ENCODE peak calls at places on chromosome 15, in nine cellular contexts. D is NCI-H510A; R is activated CD8-positive, alpha-beta memory T cell treated with anti-CD3 and anti-CD28 coated beads for 48 hours; A is NCI-H2171 treated with DMSO at 0.1 percent for 48 hours; H is WTC11; X is GM23338; U is HEK293T; F is stimulated activated CD8-positive, alpha-beta memory T cell treated with anti-CD3 and anti-CD28 coated beads, Interleukin-7, amount 100 ng/mL, for 1 hour; E is pancreas. Y is an unnamed sample.

GRCh38 chr15:22806664-22807063 is 20.2 kb downstream of the NIPA1 start:
- DNase-seq in A (no peak), X (no peak), H (no peak), F (no peak), D (no peak), R (no peak), U (no peak), E (no peak), Y (no peak)

GRCh38 chr15:87710406-87710805 is 546.1 kb downstream of the NTRK3 start:
- DNase-seq in X (no peak), F (no peak), U (no peak), D (no peak), R (no peak), A (no peak), H (no peak), E (peak), Y (peak)

GRCh38 chr15:66498501-66499386 is 1.2 kb upstream of the SNAPC5 start:
- DNase-seq in D (no peak), E (no peak), X (peak), R (no peak), A (peak), U (no peak), H (no peak), F (no peak), Y (peak)

GRCh38 chr15:65382146-65382491 is 4.3 kb upstream of the IGDCC3 start:
- DNase-seq in A (peak), H (no peak), E (no peak), U (no peak), R (no peak), X (no peak), F (no peak), D (no peak), Y (no peak)

GRCh38 chr15:58608129-58608590 is 141.3 kb downstream of the ADAM10 start:
- DNase-seq in F (no peak), H (no peak), X (no peak), D (no peak), E (no peak), U (no peak), A (no peak), R (no peak), Y (peak)

GRCh38 chr15:51830279-51830806 is 890 bp downstream of the TMOD3 start:
- DNase-seq in F (no peak), A (no peak), E (no peak), U (no peak), D (no peak), H (no peak), X (peak), R (no peak), Y (peak)

GRCh38 chr15:97446138-97446537 is 514.4 kb upstream of the ARRDC4 start:
- DNase-seq in R (no peak), F (no peak), A (no peak), E (no peak), X (peak), U (peak), D (no peak), H (peak), Y (no peak)

GRCh38 chr15:93829115-93829849 is 402.1 kb upstream of the MCTP2 start:
- DNase-seq in E (no peak), H (no peak), D (no peak), F (no peak), R (no peak), U (peak), A (no peak), X (no peak), Y (peak)

GRCh38 chr15:88800026-88800425 is 3.2 kb upstream of the ACAN start:
- DNase-seq in U (no peak), H (no peak), R (no peak), A (no peak), X (no peak), F (no peak), E (no peak), D (no peak), Y (peak)

GRCh38 chr15:74633781-74634180 is 18.1 kb downstream of the CLK3 start:
- DNase-seq in U (no peak), H (no peak), E (no peak), A (no peak), F (no peak), R (no peak), X (no peak), D (no peak), Y (no peak)

GRCh38 chr15:91787198-91787597 is 66.3 kb upstream of the SLCO3A1 start:
- DNase-seq in A (peak), R (no peak), H (no peak), F (no peak), X (no peak), U (no peak), D (peak), E (no peak), Y (no peak)

GRCh38 chr15:38707802-38708671 is 143.4 kb upstream of the RASGRP1 start:
- DNase-seq in A (peak), H (peak), F (no peak), U (peak), E (peak), X (peak), R (no peak), D (no peak), Y (peak)

GRCh38 chr15:55168350-55168974 is 28.3 kb downstream of the RSL24D1 start:
- DNase-seq in F (no peak), E (peak), R (peak), X (peak), D (peak), H (peak), U (peak), A (peak), Y (peak)

GRCh38 chr15:80898040-80898439 is 91.6 kb downstream of the MESD start:
- DNase-seq in F (no peak), E (no peak), A (no peak), D (no peak), H (no peak), X (no peak), U (no peak), R (no peak), Y (peak)

GRCh38 chr15:89139613-89140499 is 51.6 kb downstream of the ABHD2 start:
- DNase-seq in U (peak), E (no peak), R (no peak), D (no peak), F (no peak), H (peak), A (no peak), X (peak), Y (peak)

GRCh38 chr15:62112616-62113593 is 46.1 kb downstream of the C2CD4A start:
- DNase-seq in X (no peak), E (peak), F (no peak), U (no peak), D (no peak), A (no peak), H (no peak), R (no peak), Y (peak)

GRCh38 chr15:77226652-77227051 is 155.7 kb upstream of the TSPAN3 start:
- DNase-seq in F (no peak), E (no peak), A (no peak), D (no peak), U (no peak), H (no peak), X (no peak), R (no peak), Y (no peak)

GRCh38 chr15:39919740-39920509 is at the start of gene GPR176:
- DNase-seq in D (peak), F (no peak), E (peak), H (peak), R (peak), X (peak), A (peak), U (peak), Y (peak)

GRCh38 chr15:70826634-70827033 is 27.3 kb downstream of the LARP6 start:
- DNase-seq in E (no peak), D (no peak), U (no peak), X (no peak), A (no peak), H (no peak), F (no peak), R (no peak), Y (peak)

GRCh38 chr15:78944669-78945407 is at the start of gene CTSH:
- DNase-seq in F (peak), U (peak), D (peak), R (peak), E (peak), H (peak), X (peak), A (peak), Y (peak)

GRCh38 chr15:31080618-31081017 is 20.9 kb downstream of the TRPM1 start:
- DNase-seq in U (peak), X (peak), A (no peak), R (no peak), E (no peak), D (no peak), F (no peak), H (peak), Y (no peak)

GRCh38 chr15:63354771-63355650 is 26.6 kb downstream of the CA12 start:
- DNase-seq in D (no peak), E (no peak), U (no peak), H (no peak), X (no peak), A (no peak), F (no peak), R (no peak), Y (no peak)

GRCh38 chr15:48426047-48426446 is 94.8 kb downstream of the DUT start:
- DNase-seq in R (no peak), D (no peak), U (no peak), H (no peak), X (no peak), E (no peak), F (no peak), A (no peak), Y (peak)

GRCh38 chr15:74749832-74750231 is 1.2 kb downstream of the CYP1A2 start:
- DNase-seq in F (no peak), D (no peak), U (no peak), H (no peak), X (no peak), E (no peak), A (no peak), R (no peak), Y (no peak)

GRCh38 chr15:49815937-49816336 is 195.1 kb downstream of the DTWD1 start:
- DNase-seq in U (no peak), F (no peak), H (no peak), X (no peak), A (no peak), D (no peak), E (no peak), R (no peak), Y (peak)

GRCh38 chr15:101596633-101597032 is 55.5 kb downstream of the TM2D3 start:
- DNase-seq in E (no peak), X (no peak), A (no peak), H (no peak), D (no peak), F (no peak), R (no peak), U (no peak), Y (no peak)